ENCODE peak calls at places on chromosome 1, in ten cellular contexts. K is heart right ventricle, Y is H9, F is psoas muscle, S is esophagus squamous epithelium, R is fibroblast of lung, N is spleen, E is GM23248, T is H1, A is uterus. H is an unnamed sample.
A peak's percentile ranks its signal among the peaks of the same experiment; 100 is the strongest.

GRCh38 chr1:151511636-151512215 is 539 bp downstream of the CGN start:
- DNase-seq in K (peak; percentile 25), T (no peak), S (no peak), A (no peak), Y (peak; percentile 73), F (no peak), R (no peak), N (no peak), E (peak; percentile 50), H (peak; percentile 72)

GRCh38 chr1:240455228-240455821 is 156.6 kb downstream of the GREM2 start:
- DNase-seq in T (no peak), S (no peak), E (peak; percentile 44), F (no peak), Y (no peak), K (no peak), N (no peak), A (no peak), R (no peak), H (no peak)

GRCh38 chr1:34759472-34760357 is at the start of gene GJB4:
- DNase-seq in N (peak; percentile 42), K (no peak), F (no peak), R (no peak), E (no peak), Y (peak; percentile 71), S (no peak), A (no peak), T (no peak), H (no peak)

GRCh38 chr1:235417101-235417697 is 50.0 kb downstream of the TBCE start:
- DNase-seq in R (peak; percentile 74), S (no peak), F (no peak), K (no peak), A (peak; percentile 65), Y (peak; percentile 57), E (peak; percentile 83), N (no peak), T (peak; percentile 19), H (peak; percentile 87)

GRCh38 chr1:15741183-15741850 is 982 bp upstream of the TMEM82 start:
- DNase-seq in E (peak; percentile 77), F (peak; percentile 89), T (peak; percentile 61), R (peak; percentile 48), K (peak; percentile 78), S (no peak), N (peak; percentile 92), A (peak; percentile 82), Y (peak; percentile 92), H (peak; percentile 80)

GRCh38 chr1:93629101-93630059 is 52.3 kb downstream of the BCAR3 start:
- DNase-seq in T (no peak), A (peak; percentile 57), Y (no peak), N (no peak), E (peak; percentile 86), R (peak; percentile 66), S (no peak), K (no peak), F (no peak), H (peak; percentile 88)

GRCh38 chr1:235063068-235063765 is 65.4 kb downstream of the TOMM20 start:
- DNase-seq in Y (no peak), A (no peak), T (no peak), K (no peak), N (no peak), E (no peak), S (no peak), R (no peak), F (no peak), H (no peak)

GRCh38 chr1:7371926-7372325 is 399.2 kb upstream of the VAMP3 start:
- DNase-seq in R (no peak), Y (no peak), N (peak; percentile 49), E (no peak), K (no peak), A (no peak), T (no peak), F (no peak), S (no peak), H (no peak)

DNA sequence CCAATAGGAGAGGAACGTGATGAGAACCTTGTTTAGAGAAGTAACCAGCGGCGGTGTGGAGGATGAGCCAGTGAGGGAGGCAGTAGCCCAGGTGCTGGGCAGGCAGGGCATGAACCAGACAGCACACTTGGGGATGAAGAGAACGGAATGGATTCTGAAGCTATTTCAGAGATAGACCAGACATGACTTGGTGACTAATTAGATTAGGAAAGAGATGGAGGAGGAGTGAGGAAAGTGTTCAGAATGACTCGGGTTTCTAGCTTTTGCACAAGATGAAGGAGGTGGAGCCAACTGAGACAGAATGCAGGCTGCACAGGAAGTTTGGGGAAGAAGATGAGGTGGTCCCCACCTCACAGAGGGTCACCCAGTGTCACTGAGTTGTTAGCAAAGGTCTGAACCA is 5.1 kb downstream of the PEF1 start:
- DNase-seq in F (no peak), K (no peak), S (no peak), T (no peak), Y (no peak), A (no peak), E (peak; percentile 90), N (no peak), R (peak; percentile 72), H (peak; percentile 76)
- H3K4me1 ChIP-seq in F (peaks cover 84% of the 10 kb centered on the region), K (peaks cover 95% of the 10 kb centered on the region), S (peaks cover 41% of the 10 kb centered on the region), T (peaks cover 3% of the 10 kb centered on the region), Y (peaks cover 4% of the 10 kb centered on the region), A (peaks cover 10% of the 10 kb centered on the region), E (peaks cover 26% of the 10 kb centered on the region), N (peaks cover 21% of the 10 kb centered on the region), R (peaks cover 6% of the 10 kb centered on the region), H (peaks cover 12% of the 10 kb centered on the region)

GRCh38 chr1:227764019-227764391 is 28.8 kb downstream of the SNAP47 start:
- DNase-seq in T (peak; percentile 58), A (no peak), N (no peak), E (peak; percentile 46), S (no peak), R (peak; percentile 66), F (peak; percentile 8), Y (no peak), K (no peak), H (no peak)

GRCh38 chr1:227760377-227760776 is 25.1 kb downstream of the SNAP47 start:
- DNase-seq in R (no peak), N (peak; percentile 61), A (no peak), Y (no peak), F (peak; percentile 26), T (no peak), E (no peak), K (no peak), S (no peak), H (no peak)

GRCh38 chr1:227761621-227762230 is 26.5 kb downstream of the SNAP47 start:
- DNase-seq in R (no peak), N (peak; percentile 63), S (no peak), K (no peak), E (no peak), T (no peak), F (peak; percentile 32), Y (no peak), A (no peak), H (no peak)

GRCh38 chr1:227763246-227764018 is 28.2 kb downstream of the SNAP47 start:
- DNase-seq in T (no peak), E (no peak), K (no peak), R (no peak), F (peak; percentile 28), A (no peak), Y (no peak), S (no peak), N (peak; percentile 72), H (no peak)

DNA sequence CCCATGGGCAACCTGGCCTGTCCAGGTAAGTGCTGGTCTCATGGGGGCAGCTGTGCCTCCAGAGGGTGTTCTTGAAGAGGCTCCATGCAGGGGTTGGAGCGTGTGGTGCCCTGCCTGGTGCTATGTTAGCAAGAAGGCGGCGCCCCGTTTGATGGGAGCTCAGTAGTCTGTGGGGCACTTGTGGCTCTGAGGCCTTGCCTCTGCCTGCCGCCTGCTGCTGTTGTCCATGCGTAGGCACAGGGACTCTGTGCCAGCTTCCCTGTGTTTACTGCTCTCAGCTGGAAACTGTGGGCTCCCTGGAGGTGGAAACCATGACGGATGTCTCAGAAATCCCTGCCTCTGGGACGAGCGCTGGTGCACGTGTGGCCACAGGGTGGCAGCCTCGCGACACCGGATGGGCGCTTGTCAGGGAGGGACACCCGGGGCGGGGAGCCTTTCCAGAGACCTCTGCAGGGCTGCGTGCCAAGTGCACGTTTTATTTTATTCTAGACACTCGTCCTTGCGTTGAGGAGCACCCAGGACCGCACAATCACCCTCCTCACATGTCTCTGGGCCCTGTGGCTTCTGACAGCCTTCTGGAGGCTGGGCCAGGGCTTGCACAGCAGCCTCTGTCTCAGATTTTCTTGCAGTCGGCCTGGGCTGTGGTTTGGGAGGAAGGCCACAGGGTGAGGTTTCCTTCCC is 27.1 kb downstream of the SNAP47 start:
- DNase-seq in R (peak; percentile 79), S (peak; percentile 21), E (peak; percentile 92), A (peak; percentile 87), T (peak; percentile 47), K (peak; percentile 90), F (peak; percentile 92), Y (peak; percentile 89), N (peak; percentile 96), H (peak; percentile 79)
- H3K4me1 ChIP-seq in R (peaks cover 21% of the 10 kb centered on the region), S (peaks cover 32% of the 10 kb centered on the region), E (peaks cover 37% of the 10 kb centered on the region), A (peaks cover 9% of the 10 kb centered on the region), T (peaks cover 1% of the 10 kb centered on the region), K (peaks cover 69% of the 10 kb centered on the region), F (peaks cover 62% of the 10 kb centered on the region), Y (no peaks in the 10 kb centered on the region), N (peaks cover 34% of the 10 kb centered on the region), H (peaks cover 12% of the 10 kb centered on the region)

DNA sequence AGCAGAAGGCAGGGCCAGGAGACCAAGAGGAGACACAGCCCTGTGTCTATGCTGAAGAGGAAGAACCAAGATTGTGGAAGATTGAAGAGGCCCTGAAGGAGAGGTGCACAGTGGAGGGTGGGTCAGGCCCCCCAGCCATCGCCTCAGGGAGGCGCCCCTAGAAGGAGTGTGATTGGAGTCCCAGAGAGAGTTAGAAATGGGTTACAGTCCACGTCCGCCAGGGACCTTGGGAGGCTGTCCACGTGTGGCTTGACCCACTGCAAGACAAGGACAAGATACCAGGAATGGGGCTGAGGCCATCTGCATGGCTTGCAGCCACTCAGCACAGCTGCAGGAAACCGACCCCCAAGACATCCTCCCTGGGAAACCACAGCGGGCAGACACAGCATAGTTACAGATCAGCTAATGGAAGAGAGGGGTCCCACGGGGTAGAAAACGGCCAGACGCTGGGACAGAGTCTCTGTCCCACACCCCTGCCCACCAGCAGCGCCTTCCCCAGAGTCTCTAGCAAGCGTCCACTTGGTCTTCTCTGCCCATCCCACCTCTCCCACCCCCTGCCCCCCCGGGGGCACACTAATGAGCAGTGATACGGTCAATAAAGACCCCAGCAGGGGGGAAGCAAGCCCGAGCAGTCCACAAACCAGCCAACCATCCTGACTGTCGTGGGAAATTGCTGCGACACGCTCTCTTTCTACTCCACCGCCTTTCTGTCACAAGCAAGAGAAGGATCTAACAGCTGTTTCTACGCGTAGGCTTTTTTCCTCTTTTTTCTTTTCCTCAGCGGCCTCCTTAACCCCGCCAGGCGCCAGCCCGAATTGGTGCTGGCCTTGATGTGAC is 374.8 kb downstream of the NPHP4 start:
- DNase-seq in K (no peak), F (no peak), T (no peak), N (no peak), A (no peak), R (no peak), S (no peak), Y (no peak), E (no peak), H (no peak)
- H3K4me1 ChIP-seq in K (no peaks in the 10 kb centered on the region), F (no peaks in the 10 kb centered on the region), T (no peaks in the 10 kb centered on the region), N (no peaks in the 10 kb centered on the region), A (no peaks in the 10 kb centered on the region), R (no peaks in the 10 kb centered on the region), S (peaks cover under 1% of the 10 kb centered on the region), Y (no peaks in the 10 kb centered on the region), E (no peaks in the 10 kb centered on the region), H (no peaks in the 10 kb centered on the region)

DNA sequence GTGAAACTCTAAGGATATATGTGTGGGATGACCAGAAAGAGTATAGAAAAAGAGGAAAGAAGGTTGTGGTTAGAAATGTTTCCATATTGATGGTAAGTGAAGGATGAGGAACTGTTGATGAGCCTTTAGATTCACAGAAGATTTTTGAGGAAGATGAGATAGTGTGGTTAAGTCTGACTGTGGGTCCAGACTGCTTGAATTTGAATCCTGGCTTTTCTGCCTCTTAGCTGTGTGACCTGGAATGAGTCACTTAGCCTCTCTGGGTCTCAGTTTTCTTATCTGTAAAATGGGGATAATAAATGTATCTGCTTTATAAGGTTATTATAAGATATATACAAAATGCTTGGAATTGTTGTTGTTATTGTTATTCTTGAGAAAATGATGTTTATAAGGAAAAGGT is 27.6 kb downstream of the RGL1 start:
- DNase-seq in K (no peak), F (no peak), E (no peak), Y (no peak), N (no peak), A (no peak), T (no peak), S (no peak), R (no peak), H (no peak)
- H3K4me1 ChIP-seq in K (peaks cover 38% of the 10 kb centered on the region), F (no peaks in the 10 kb centered on the region), E (no peaks in the 10 kb centered on the region), Y (no peaks in the 10 kb centered on the region), N (no peaks in the 10 kb centered on the region), A (peaks cover 9% of the 10 kb centered on the region), T (no peaks in the 10 kb centered on the region), S (no peaks in the 10 kb centered on the region), R (peaks cover 4% of the 10 kb centered on the region), H (peaks cover 24% of the 10 kb centered on the region)

H was measured in cardiac muscle cell.